ENCODE peak calls at places on chromosomes 16 and 17, in six cellular contexts. F, L, O, C, W and T are unnamed samples.

GRCh38 chr16:6038966-6039530 is 941.5 kb upstream of the EEF2KMT start:
- DNase-seq in O (no peak), W (no peak), C (no peak), L (no peak), F (no peak), T (no peak)

GRCh38 chr17:74923538-74924249 is 379 bp upstream of the OTOP2 start:
- DNase-seq in L (peak), W (peak), O (peak), F (no peak), C (peak), T (peak)

GRCh38 chr17:31413081-31413799 is 21.8 kb downstream of the RAB11FIP4 start:
- DNase-seq in W (no peak), C (no peak), F (no peak), O (no peak), L (no peak), T (peak)

GRCh38 chr16:69526831-69527655 is 38.7 kb upstream of the NFAT5 start:
- DNase-seq in L (no peak), W (no peak), O (no peak), F (no peak), C (no peak), T (no peak)

GRCh38 chr16:50688083-50688482 is 5.3 kb upstream of the NOD2 start:
- DNase-seq in O (no peak), F (no peak), C (no peak), L (no peak), W (no peak), T (no peak)

GRCh38 chr16:81560979-81561657 is 116.5 kb downstream of the CMIP start:
- DNase-seq in F (no peak), C (peak), W (no peak), L (peak), O (no peak), T (no peak)

GRCh38 chr16:30839523-30840227 is 52.7 kb upstream of the ZNF629 start:
- DNase-seq in W (no peak), F (no peak), C (no peak), L (no peak), O (no peak), T (no peak)

GRCh38 chr17:39801055-39801454 is 63.1 kb downstream of the IKZF3 start:
- DNase-seq in O (no peak), F (no peak), W (no peak), C (no peak), L (no peak), T (no peak)

DNA sequence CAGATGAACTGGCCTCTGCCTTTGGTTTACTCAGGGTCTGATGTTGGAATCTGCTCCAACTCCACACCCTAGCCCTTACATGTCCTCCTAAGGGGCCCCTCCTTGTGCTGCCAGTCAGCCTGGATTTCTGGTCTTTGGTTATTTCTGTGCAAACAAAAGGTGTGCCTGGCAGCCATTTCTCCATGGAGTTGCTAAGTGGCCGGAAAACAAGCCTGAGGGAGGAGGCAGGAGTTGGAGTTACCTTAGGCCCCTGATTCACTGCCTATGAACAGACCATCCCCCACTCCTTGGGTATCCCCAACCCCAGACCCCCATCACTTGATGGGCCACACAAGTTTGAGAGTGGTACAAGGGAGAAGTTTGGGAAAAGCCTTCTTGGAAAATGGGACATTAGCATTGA is 4.4 kb upstream of the ALKBH5 start:
- DNase-seq in C (no peak), W (no peak), O (no peak), L (no peak), F (no peak), T (no peak)
- H2AK5ac ChIP-seq in C (no peak), W (no peak), O (no peak), L (no peak), F (no peak), T (no peak)

GRCh38 chr16:18799500-18799899 is 1.8 kb downstream of the ARL6IP1 start:
- DNase-seq in W (no peak), L (no peak), F (no peak), C (no peak), O (no peak), T (no peak)

GRCh38 chr16:18797746-18798145 is 3.6 kb downstream of the ARL6IP1 start:
- DNase-seq in F (no peak), C (no peak), W (no peak), O (no peak), L (no peak), T (no peak)

GRCh38 chr16:18801197-18801972 is at the start of gene ARL6IP1:
- DNase-seq in L (peak), C (peak), O (peak), F (peak), W (peak), T (peak)

GRCh38 chr16:18802755-18803218 is 1.4 kb upstream of the ARL6IP1 start:
- DNase-seq in W (no peak), L (no peak), F (no peak), C (no peak), O (no peak), T (no peak)

GRCh38 chr16:18800674-18801196 is 614 bp downstream of the ARL6IP1 start:
- DNase-seq in O (peak), F (no peak), W (peak), C (no peak), L (peak), T (no peak)
- H2AK5ac ChIP-seq in O (no peak), F (no peak), W (peak), C (peak), L (no peak), T (no peak)

GRCh38 chr16:57522960-57523359 is 13.4 kb downstream of the CCDC102A start:
- DNase-seq in W (no peak), L (no peak), F (no peak), C (no peak), O (no peak), T (no peak)

GRCh38 chr16:57517397-57518367 is 18.7 kb downstream of the CCDC102A start:
- DNase-seq in L (no peak), O (no peak), C (no peak), F (no peak), W (no peak), T (no peak)

GRCh38 chr16:57518922-57519321 is 17.4 kb downstream of the CCDC102A start:
- DNase-seq in C (no peak), W (no peak), O (no peak), L (no peak), F (no peak), T (no peak)

GRCh38 chr16:57518520-57518919 is 17.9 kb downstream of the CCDC102A start:
- DNase-seq in C (no peak), L (no peak), O (no peak), F (no peak), W (no peak), T (peak)

GRCh38 chr16:57519796-57520360 is 16.5 kb downstream of the CCDC102A start:
- DNase-seq in W (no peak), L (peak), C (peak), O (peak), F (no peak), T (peak)
- H2AK5ac ChIP-seq in W (peak), L (no peak), C (no peak), O (no peak), F (no peak), T (no peak)

GRCh38 chr17:1693339-1693738 is 8.7 kb upstream of the PRPF8 start:
- DNase-seq in F (no peak), C (peak), L (peak), W (no peak), O (no peak), T (no peak)
- H2AK5ac ChIP-seq in F (no peak), C (no peak), L (no peak), W (no peak), O (no peak), T (no peak)

DNA sequence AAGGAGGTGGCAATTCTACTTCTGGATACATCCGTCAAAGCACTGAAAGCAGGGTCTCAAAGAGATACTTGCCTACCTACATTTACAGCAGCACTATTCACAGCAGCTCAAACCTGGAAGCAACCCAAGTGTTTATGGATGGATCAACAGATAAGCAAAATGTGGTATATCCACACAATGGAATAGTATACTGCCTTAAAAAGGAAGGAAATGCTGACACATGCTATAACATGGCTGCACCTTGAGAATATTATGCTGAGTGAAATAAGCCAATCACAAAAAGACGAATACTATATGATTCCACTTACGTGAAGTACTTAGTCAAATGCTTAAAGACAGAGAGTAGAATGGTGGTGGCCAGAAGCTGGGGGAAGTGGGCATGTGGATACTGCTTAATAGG is 336.2 kb downstream of the SLC39A11 start:
- DNase-seq in C (no peak), L (no peak), F (no peak), O (no peak), W (no peak), T (no peak)
- H2AK5ac ChIP-seq in C (no peak), L (no peak), F (no peak), O (no peak), W (no peak), T (no peak)

DNA sequence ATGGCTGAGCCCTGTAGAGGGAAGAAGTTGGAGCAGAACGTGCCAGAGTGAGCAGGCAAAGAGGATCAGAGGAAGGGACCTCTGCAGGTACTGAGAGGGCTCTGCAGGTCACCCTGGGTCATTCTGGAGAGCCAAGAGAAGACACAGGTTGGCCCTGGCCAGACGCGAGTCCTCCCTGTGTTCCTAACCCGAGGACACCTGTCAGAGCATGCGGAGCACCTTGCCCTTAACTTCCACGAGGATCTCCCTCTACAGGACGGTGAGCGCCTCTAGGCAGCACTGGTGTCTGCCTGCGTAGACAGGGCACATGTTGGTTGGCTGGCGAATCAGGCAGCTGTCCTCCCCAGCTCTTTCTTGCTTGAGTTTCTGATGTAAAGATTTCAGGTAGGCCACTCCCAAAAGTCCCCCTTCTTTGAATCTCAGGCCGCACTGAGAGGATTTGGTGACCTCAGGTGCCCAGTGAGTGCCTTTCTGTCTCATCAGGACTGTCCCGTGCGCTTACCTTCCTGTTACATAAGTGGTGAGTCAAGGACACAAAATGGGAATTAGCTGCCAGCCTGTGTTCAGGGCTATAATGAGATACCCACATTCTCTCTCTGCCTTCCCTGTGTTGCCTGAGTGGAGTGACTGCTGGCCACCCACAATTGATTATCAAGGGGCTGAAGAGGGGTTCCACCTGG is 45.3 kb downstream of the MPRIP start:
- DNase-seq in F (no peak), O (peak), C (no peak), L (no peak), W (no peak), T (no peak)
- H2AK5ac ChIP-seq in F (no peak), O (no peak), C (no peak), L (no peak), W (no peak), T (no peak)

GRCh38 chr17:77269696-77270681 is 129.2 kb downstream of the SEC14L1 start:
- DNase-seq in L (no peak), F (no peak), O (no peak), W (no peak), C (no peak), T (no peak)

GRCh38 chr17:77266213-77266612 is 125.4 kb downstream of the SEC14L1 start:
- DNase-seq in F (no peak), O (peak), W (no peak), L (no peak), C (no peak), T (peak)

GRCh38 chr17:77266891-77267341 is 126.1 kb downstream of the SEC14L1 start:
- DNase-seq in O (peak), C (peak), W (no peak), F (no peak), L (no peak), T (peak)

GRCh38 chr17:77264617-77265230 is 124.0 kb downstream of the SEC14L1 start:
- DNase-seq in W (no peak), C (no peak), F (no peak), L (no peak), O (no peak), T (peak)
- H2AK5ac ChIP-seq in W (peak), C (no peak), F (no peak), L (peak), O (no peak), T (no peak)

DNA sequence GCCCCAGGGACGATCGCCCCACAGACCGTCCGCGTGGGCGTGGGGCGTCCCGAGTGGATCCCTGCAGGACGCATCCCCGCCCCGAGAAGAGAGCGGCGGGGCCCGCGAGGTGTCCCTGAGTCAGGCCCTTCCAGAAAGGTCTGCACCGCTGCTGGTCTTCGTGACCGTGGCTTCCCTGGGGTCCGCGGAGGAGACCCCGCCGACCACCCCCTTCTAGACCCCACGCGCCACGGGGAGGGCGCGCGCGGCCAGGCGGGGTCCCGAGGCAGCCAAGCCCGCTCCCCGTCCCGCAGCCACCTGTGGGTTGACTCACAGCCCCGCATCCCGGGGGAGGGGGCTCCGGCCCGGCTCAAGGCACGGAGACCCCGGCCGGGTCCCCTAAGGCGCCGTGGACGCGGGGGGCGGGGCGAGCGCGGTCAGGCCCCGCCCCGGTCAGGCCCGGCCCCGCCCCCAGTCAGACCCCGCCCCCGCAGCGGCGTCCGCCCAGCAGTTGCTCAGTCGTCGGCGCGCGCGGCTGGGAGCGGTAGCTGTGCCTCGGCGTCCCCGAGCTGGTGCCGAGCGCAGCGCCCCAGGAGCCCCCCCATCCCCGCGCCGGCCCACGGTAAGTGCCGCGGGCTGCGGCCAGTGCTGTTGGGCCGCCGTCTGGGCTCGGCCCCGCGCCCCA is at the start of gene BAIAP3:
- DNase-seq in C (no peak), F (no peak), W (no peak), L (peak), O (peak), T (peak)
- H2AK5ac ChIP-seq in C (no peak), F (no peak), W (peak), L (no peak), O (no peak), T (no peak)